ENCODE peak calls at places on chromosomes 16 and 17, in seven cellular contexts. N, F, P, U, Y, K and X are unnamed samples.

GRCh38 chr16:24156777-24157176 is 99.4 kb upstream of the CACNG3 start:
- DNase-seq in N (no peak), F (no peak), P (no peak), U (no peak), Y (no peak), K (no peak), X (no peak)

GRCh38 chr16:88554711-88555264 is 15.4 kb upstream of the ZC3H18 start:
- DNase-seq in N (no peak), F (no peak), P (no peak), U (no peak), Y (no peak), K (no peak), X (no peak)

GRCh38 chr16:57801856-57802634 is at the start of gene KIFC3:
- DNase-seq in N (peak), F (peak), P (no peak), U (peak), Y (peak), K (no peak), X (peak)

GRCh38 chr16:23124315-23124714 is 24.9 kb downstream of the USP31 start:
- DNase-seq in N (no peak), F (peak), P (no peak), U (no peak), Y (no peak), K (no peak), X (peak)

GRCh38 chr16:51719376-51719775 is 568.3 kb upstream of the SALL1 start:
- DNase-seq in N (no peak), F (no peak), P (no peak), U (no peak), Y (no peak), K (no peak), X (no peak)

GRCh38 chr16:86068722-86069121 is 169.8 kb downstream of the IRF8 start:
- DNase-seq in N (no peak), F (no peak), P (no peak), U (no peak), Y (no peak), K (no peak), X (no peak)

GRCh38 chr17:45410144-45411091 is 22.3 kb downstream of the ARHGAP27 start:
- DNase-seq in N (no peak), F (no peak), P (no peak), U (no peak), Y (no peak), K (no peak), X (no peak)

GRCh38 chr16:83653785-83654184 is 154.0 kb upstream of the HSBP1 start:
- DNase-seq in N (no peak), F (peak), P (no peak), U (no peak), Y (no peak), K (no peak), X (peak)

GRCh38 chr16:57325458-57325857 is 33.1 kb upstream of the CCL22 start:
- DNase-seq in N (no peak), F (peak), P (no peak), U (peak), Y (peak), K (no peak), X (peak)

GRCh38 chr16:27273670-27274522 is 5.3 kb upstream of the NSMCE1 start:
- DNase-seq in N (no peak), F (peak), P (no peak), U (no peak), Y (no peak), K (no peak), X (peak)

GRCh38 chr16:23510154-23510914 is at the start of gene GGA2:
- DNase-seq in N (peak), F (peak), P (peak), U (peak), Y (peak), K (no peak), X (peak)

GRCh38 chr17:73278465-73279453 is 17.1 kb upstream of the CPSF4L start:
- DNase-seq in N (peak), F (no peak), P (no peak), U (no peak), Y (peak), K (no peak), X (no peak)

GRCh38 chr17:44914698-44915271 is 515 bp downstream of the GFAP start:
- DNase-seq in N (peak), F (no peak), P (no peak), U (no peak), Y (no peak), K (no peak), X (no peak)

GRCh38 chr16:75109732-75110243 is 6.8 kb downstream of the LDHD start:
- DNase-seq in N (peak), F (no peak), P (no peak), U (no peak), Y (no peak), K (no peak), X (no peak)

GRCh38 chr16:28587386-28587785 is 9.5 kb downstream of the SULT1A2 start:
- DNase-seq in N (no peak), F (no peak), P (no peak), U (no peak), Y (peak), K (no peak), X (no peak)

GRCh38 chr16:4306439-4307214 is 9.2 kb upstream of the GLIS2 start:
- DNase-seq in N (peak), F (no peak), P (no peak), U (no peak), Y (no peak), K (no peak), X (no peak)

GRCh38 chr17:28725166-28725659 is 820 bp downstream of the TLCD1 start:
- DNase-seq in N (peak), F (peak), P (no peak), U (peak), Y (peak), K (no peak), X (peak)

GRCh38 chr17:49547566-49547965 is 28.1 kb upstream of the NXPH3 start:
- DNase-seq in N (no peak), F (no peak), P (no peak), U (no peak), Y (no peak), K (no peak), X (no peak)

GRCh38 chr16:89961920-89962319 is 13.4 kb downstream of the DEF8 start:
- DNase-seq in N (no peak), F (no peak), P (no peak), U (no peak), Y (no peak), K (no peak), X (no peak)

GRCh38 chr16:48972236-48972635 is 309.4 kb downstream of the CBLN1 start:
- DNase-seq in N (no peak), F (no peak), P (no peak), U (no peak), Y (no peak), K (no peak), X (no peak)

GRCh38 chr16:23156946-23157460 is 7.8 kb upstream of the USP31 start:
- DNase-seq in N (no peak), F (no peak), P (no peak), U (no peak), Y (no peak), K (no peak), X (no peak)

GRCh38 chr16:57666353-57667068 is 1.6 kb upstream of the ADGRG3 start:
- DNase-seq in N (no peak), F (no peak), P (no peak), U (no peak), Y (peak), K (no peak), X (no peak)

GRCh38 chr17:30379303-30380105 is 777 bp downstream of the CPD start:
- DNase-seq in N (peak), F (peak), P (no peak), U (peak), Y (peak), K (no peak), X (no peak)

GRCh38 chr17:82298538-82299421 is 18.6 kb downstream of the CD7 start:
- DNase-seq in N (no peak), F (no peak), P (no peak), U (no peak), Y (no peak), K (no peak), X (no peak)

GRCh38 chr16:4723071-4723767 is 10.9 kb downstream of the ANKS3 start:
- DNase-seq in N (no peak), F (no peak), P (no peak), U (no peak), Y (no peak), K (no peak), X (no peak)

GRCh38 chr17:45372325-45372869 is 55.6 kb upstream of the MAP3K14 start:
- DNase-seq in N (peak), F (peak), P (no peak), U (peak), Y (no peak), K (no peak), X (peak)

GRCh38 chr16:72099377-72099818 is 5.8 kb downstream of the DHX38 start:
- DNase-seq in N (peak), F (peak), P (peak), U (peak), Y (peak), K (peak), X (peak)

GRCh38 chr17:81635973-81636504 is 873 bp downstream of the NPLOC4 start:
- DNase-seq in N (no peak), F (no peak), P (no peak), U (no peak), Y (peak), K (no peak), X (peak)

GRCh38 chr17:27384261-27384701 is 72.0 kb upstream of the KSR1 start:
- DNase-seq in N (no peak), F (peak), P (no peak), U (peak), Y (peak), K (no peak), X (peak)

GRCh38 chr16:72122916-72123315 is 29.3 kb downstream of the DHX38 start:
- DNase-seq in N (no peak), F (no peak), P (no peak), U (no peak), Y (no peak), K (no peak), X (no peak)

GRCh38 chr17:9538626-9539025 is 37.0 kb downstream of the STX8 start:
- DNase-seq in N (no peak), F (no peak), P (no peak), U (peak), Y (no peak), K (no peak), X (no peak)

GRCh38 chr16:85335584-85336492 is 223.6 kb upstream of the CIBAR2 start:
- DNase-seq in N (no peak), F (peak), P (no peak), U (no peak), Y (no peak), K (no peak), X (peak)

GRCh38 chr16:57042157-57043111 is 49.9 kb upstream of the CPNE2 start:
- DNase-seq in N (no peak), F (no peak), P (no peak), U (no peak), Y (no peak), K (no peak), X (peak)

GRCh38 chr17:68533887-68534700 is 21.9 kb downstream of the PRKAR1A start:
- DNase-seq in N (no peak), F (peak), P (no peak), U (peak), Y (peak), K (no peak), X (peak)

GRCh38 chr17:10115536-10115932 is 82.9 kb downstream of the GAS7 start:
- DNase-seq in N (no peak), F (no peak), P (no peak), U (no peak), Y (peak), K (no peak), X (no peak)

GRCh38 chr16:71432906-71433305 is 8.9 kb downstream of the TLE7 start:
- DNase-seq in N (no peak), F (no peak), P (no peak), U (no peak), Y (no peak), K (no peak), X (no peak)

GRCh38 chr17:45809484-45809883 is 25.4 kb downstream of the CRHR1 start:
- DNase-seq in N (no peak), F (no peak), P (no peak), U (no peak), Y (no peak), K (no peak), X (no peak)

GRCh38 chr16:58261263-58261662 is 33.6 kb downstream of the PRSS54 start:
- DNase-seq in N (no peak), F (no peak), P (no peak), U (no peak), Y (no peak), K (no peak), X (no peak)

GRCh38 chr16:27849621-27850020 is 213.9 kb downstream of the GSG1L start:
- DNase-seq in N (peak), F (no peak), P (no peak), U (no peak), Y (peak), K (no peak), X (no peak)

GRCh38 chr16:53848950-53849349 is 145.0 kb downstream of the FTO start:
- DNase-seq in N (no peak), F (no peak), P (no peak), U (no peak), Y (no peak), K (no peak), X (no peak)

GRCh38 chr16:53848277-53848942 is 144.5 kb downstream of the FTO start:
- DNase-seq in N (no peak), F (peak), P (no peak), U (no peak), Y (no peak), K (no peak), X (no peak)

GRCh38 chr16:53841884-53842283 is 137.9 kb downstream of the FTO start:
- DNase-seq in N (no peak), F (no peak), P (no peak), U (no peak), Y (no peak), K (no peak), X (no peak)

GRCh38 chr16:53843084-53843483 is 139.1 kb downstream of the FTO start:
- DNase-seq in N (no peak), F (no peak), P (no peak), U (no peak), Y (no peak), K (no peak), X (no peak)

GRCh38 chr16:53844796-53845195 is 140.8 kb downstream of the FTO start:
- DNase-seq in N (no peak), F (no peak), P (no peak), U (no peak), Y (no peak), K (no peak), X (no peak)
- H2BK120ac ChIP-seq in N (no peak), F (no peak), P (no peak), U (no peak), Y (no peak), K (no peak), X (no peak)

DNA sequence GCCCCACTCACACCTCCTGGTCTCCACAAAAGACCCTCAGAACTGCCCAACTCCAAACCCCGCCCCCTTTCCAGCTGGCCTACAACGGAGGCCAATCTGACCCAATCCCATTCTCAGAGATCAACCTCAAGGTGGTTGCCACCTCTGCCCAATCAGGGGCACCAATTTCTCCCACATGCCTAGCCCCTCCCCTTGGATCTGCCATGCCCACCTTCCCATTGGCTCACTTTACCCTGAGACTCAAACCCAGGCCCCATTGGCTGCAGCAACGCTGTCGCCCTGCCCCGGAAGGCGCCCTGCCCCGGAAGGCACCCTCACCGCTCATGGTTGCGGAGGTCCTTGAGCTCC is 10.6 kb downstream of the ZNF668 start:
- DNase-seq in N (peak), F (no peak), P (no peak), U (peak), Y (no peak), K (no peak), X (no peak)
- H2BK120ac ChIP-seq in N (no peak), F (no peak), P (no peak), U (no peak), Y (no peak), K (no peak), X (peak)

DNA sequence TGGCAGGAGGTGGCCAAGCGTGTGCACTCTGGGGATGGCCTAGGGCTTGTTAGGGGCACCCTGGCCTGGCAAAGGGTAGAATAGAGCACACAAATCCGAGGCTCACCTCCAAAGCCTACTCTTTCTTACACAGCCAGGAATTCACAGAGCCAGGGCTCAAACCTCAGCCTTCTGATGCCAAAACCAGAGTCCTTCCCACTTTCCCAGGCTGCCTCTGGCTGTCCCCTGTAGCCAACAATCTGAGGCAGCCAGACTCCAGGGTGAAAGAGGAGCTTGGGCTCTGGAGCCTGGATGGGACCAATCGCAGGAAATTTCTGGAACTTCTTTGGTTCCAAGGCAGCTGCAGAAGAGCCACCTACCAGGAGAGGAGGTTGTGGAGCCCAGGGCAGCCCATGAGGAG is 127.9 kb downstream of the COPRS start:
- DNase-seq in N (no peak), F (no peak), P (no peak), U (no peak), Y (no peak), K (no peak), X (no peak)
- H2BK120ac ChIP-seq in N (no peak), F (no peak), P (no peak), U (no peak), Y (no peak), K (no peak), X (no peak)

DNA sequence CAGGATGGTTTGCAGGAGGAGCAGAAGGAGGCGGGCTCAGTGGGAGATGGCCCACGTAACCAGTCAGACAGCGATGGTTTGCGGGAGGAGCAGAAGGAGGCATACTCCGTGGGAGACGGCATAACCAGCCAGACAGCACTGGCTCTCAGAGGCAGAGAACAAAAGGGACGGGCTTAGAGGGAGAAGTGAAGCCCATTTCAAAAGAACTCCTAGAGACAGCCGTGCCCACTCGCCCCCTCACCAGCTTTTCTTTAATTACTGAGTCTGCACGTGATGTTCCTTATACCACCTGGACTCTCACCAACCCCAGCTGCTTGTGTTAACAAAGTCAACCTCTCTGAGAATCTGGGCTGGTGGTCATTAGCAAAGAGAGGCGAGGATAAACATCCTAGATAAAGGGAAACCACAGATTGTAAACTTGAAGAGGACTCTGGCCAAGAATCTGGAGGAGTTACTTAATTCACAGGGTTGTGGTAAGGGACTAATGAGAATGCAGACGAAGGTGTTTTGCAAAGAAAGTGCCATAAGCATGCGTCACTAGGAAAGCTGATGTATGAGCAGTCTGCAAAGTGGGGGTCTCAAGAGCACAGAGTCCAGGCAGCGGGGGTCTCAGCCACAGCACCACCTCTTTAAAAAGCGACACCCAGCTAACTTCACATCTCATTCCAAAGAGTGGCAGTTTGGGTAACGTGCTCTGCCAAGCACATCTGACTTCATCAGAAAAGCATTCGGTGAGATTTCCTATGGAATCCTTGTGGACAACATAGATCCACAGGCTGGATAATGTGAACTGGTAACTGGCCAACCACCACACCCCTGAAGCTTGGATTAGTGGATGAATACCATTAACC is 51.7 kb downstream of the NXN start:
- DNase-seq in N (no peak), F (peak), P (no peak), U (peak), Y (peak), K (no peak), X (peak)
- H2BK120ac ChIP-seq in N (no peak), F (peak), P (no peak), U (no peak), Y (no peak), K (no peak), X (peak)

GRCh38 chr17:35773129-35773528 is 12.4 kb downstream of the C17orf50 start:
- DNase-seq in N (no peak), F (no peak), P (no peak), U (no peak), Y (no peak), K (no peak), X (no peak)
- H2BK120ac ChIP-seq in N (no peak), F (no peak), P (no peak), U (no peak), Y (no peak), K (no peak), X (no peak)

GRCh38 chr17:64599827-64600226 is 62.3 kb downstream of the SMURF2 start:
- DNase-seq in N (no peak), F (no peak), P (no peak), U (no peak), Y (no peak), K (no peak), X (no peak)
- H2BK120ac ChIP-seq in N (no peak), F (no peak), P (no peak), U (no peak), Y (no peak), K (no peak), X (no peak)

GRCh38 chr16:933581-933980 is 37.2 kb downstream of the LMF1 start:
- DNase-seq in N (no peak), F (no peak), P (no peak), U (no peak), Y (no peak), K (no peak), X (no peak)
- H2BK120ac ChIP-seq in N (no peak), F (no peak), P (no peak), U (no peak), Y (no peak), K (no peak), X (no peak)

GRCh38 chr17:14168582-14168981 is 68.1 kb downstream of the CDRT15 start:
- DNase-seq in N (no peak), F (no peak), P (no peak), U (no peak), Y (no peak), K (no peak), X (no peak)
- H2BK120ac ChIP-seq in N (no peak), F (no peak), P (no peak), U (no peak), Y (no peak), K (no peak), X (no peak)

DNA sequence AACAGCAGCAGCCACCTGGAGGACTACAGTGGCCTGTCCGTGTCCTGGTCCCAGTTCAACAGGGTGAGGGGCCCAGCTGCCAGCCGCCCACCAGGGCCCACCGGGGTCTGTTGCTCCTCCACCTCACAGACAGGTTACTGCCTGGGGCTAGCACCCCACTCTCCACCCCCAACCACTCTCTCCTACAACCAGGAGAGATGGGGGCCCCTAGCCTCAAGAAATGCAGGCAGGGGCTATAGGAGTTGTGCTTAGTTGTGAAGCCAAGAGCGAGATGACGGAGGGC is 18.0 kb downstream of the STAT5A start:
- DNase-seq in N (no peak), F (no peak), P (no peak), U (no peak), Y (no peak), K (no peak), X (no peak)
- H2BK120ac ChIP-seq in N (no peak), F (no peak), P (no peak), U (no peak), Y (no peak), K (no peak), X (no peak)